ENCODE peak calls at places on chromosomes 5 and 9, in ten cellular contexts. K is lower lobe of right lung, B is stomach, V is right atrium auricular region, M is BJ, D is heart left ventricle, X is upper lobe of right lung, C is A549, F is IMR-90, J is fibroblast of the aortic adventitia. O is an unnamed sample.

GRCh38 chr5:128060644-128061388 is 22.8 kb upstream of the SLC12A2 start:
- DNase-seq in J (no peak), V (no peak), F (no peak), X (no peak), K (no peak), B (no peak), M (no peak), D (no peak), C (no peak), O (no peak)

GRCh38 chr5:58462154-58462553 is 2.3 kb upstream of the PLK2 start:
- DNase-seq in C (peak), X (no peak), D (no peak), J (peak), F (no peak), K (no peak), B (no peak), V (no peak), M (no peak), O (no peak)

GRCh38 chr9:124660341-124660801 is 110.7 kb downstream of the NR6A1 start:
- DNase-seq in K (no peak), B (no peak), V (no peak), C (peak), F (peak), X (no peak), M (no peak), D (no peak), J (peak), O (peak)

GRCh38 chr5:157059093-157059539 is at the start of gene HAVCR1:
- DNase-seq in X (no peak), J (no peak), C (peak), M (no peak), V (no peak), K (no peak), B (no peak), D (no peak), F (no peak), O (no peak)

GRCh38 chr5:139847790-139848507 is 52.3 kb downstream of the PSD2 start:
- DNase-seq in C (peak), J (no peak), M (no peak), K (peak), B (peak), D (peak), X (peak), V (peak), F (no peak), O (no peak)

GRCh38 chr5:167642779-167643517 is 648.5 kb upstream of the WWC1 start:
- DNase-seq in C (peak), X (no peak), B (no peak), F (peak), K (no peak), J (peak), M (peak), V (no peak), D (no peak), O (peak)

GRCh38 chr5:25181249-25181648 is 536.5 kb upstream of the CDH10 start:
- DNase-seq in B (no peak), C (no peak), X (no peak), J (no peak), M (no peak), D (no peak), K (no peak), V (no peak), F (no peak), O (no peak)

GRCh38 chr5:157286761-157287211 is 20.9 kb downstream of the CYFIP2 start:
- DNase-seq in X (no peak), B (no peak), M (no peak), D (peak), V (peak), F (no peak), K (no peak), C (no peak), J (no peak), O (no peak)

GRCh38 chr9:110126457-110126856 is 81.5 kb downstream of the C9orf152 start:
- DNase-seq in J (no peak), M (no peak), F (no peak), K (no peak), V (no peak), C (no peak), B (no peak), D (no peak), X (no peak), O (no peak)

GRCh38 chr5:108983456-108984092 is 235.9 kb downstream of the FER start:
- DNase-seq in J (no peak), X (no peak), F (peak), K (no peak), V (no peak), D (no peak), M (no peak), C (no peak), B (no peak), O (peak)

GRCh38 chr9:121261107-121261460 is 6.9 kb upstream of the GSN start:
- DNase-seq in M (no peak), C (no peak), J (peak), X (no peak), D (no peak), K (no peak), B (no peak), F (no peak), V (no peak), O (no peak)

GRCh38 chr9:128972956-128973355 is 25.5 kb downstream of the NUP188 start:
- DNase-seq in X (no peak), M (no peak), B (peak), D (no peak), K (no peak), J (peak), C (peak), F (peak), V (no peak), O (peak)

GRCh38 chr9:14203366-14204056 is 110.4 kb downstream of the NFIB start:
- DNase-seq in B (peak), V (no peak), K (no peak), D (peak), M (no peak), C (no peak), J (peak), X (peak), F (no peak), O (no peak)

GRCh38 chr9:106753155-106753671 is 109.8 kb upstream of the ZNF462 start:
- DNase-seq in F (peak), J (no peak), X (no peak), C (no peak), D (no peak), K (no peak), M (no peak), V (no peak), B (no peak), O (no peak)

GRCh38 chr5:175542232-175542965 is 64.0 kb downstream of the SFXN1 start:
- DNase-seq in D (no peak), J (no peak), K (no peak), B (peak), X (no peak), F (no peak), V (no peak), M (no peak), C (no peak), O (no peak)

GRCh38 chr9:94056442-94056974 is 27.8 kb upstream of the PTPDC1 start:
- DNase-seq in V (no peak), B (no peak), C (no peak), K (no peak), M (peak), X (no peak), D (no peak), F (peak), J (peak), O (peak)

GRCh38 chr5:1215320-1216096 is 9.7 kb upstream of the SLC6A18 start:
- DNase-seq in X (no peak), M (no peak), K (peak), F (no peak), B (no peak), D (no peak), C (no peak), V (no peak), J (no peak), O (no peak)

GRCh38 chr5:37786416-37786815 is 53.4 kb downstream of the GDNF start:
- DNase-seq in D (no peak), C (no peak), V (no peak), J (no peak), B (no peak), K (no peak), F (no peak), M (no peak), X (no peak), O (no peak)

GRCh38 chr5:76714771-76715483 is 999 bp upstream of the F2R start:
- DNase-seq in B (no peak), J (no peak), M (no peak), C (no peak), F (no peak), V (no peak), D (peak), X (no peak), K (no peak), O (no peak)

GRCh38 chr5:139416651-139417050 is 12.8 kb upstream of the SPATA24 start:
- DNase-seq in K (no peak), V (no peak), M (no peak), C (no peak), J (no peak), B (no peak), F (no peak), D (no peak), X (no peak), O (no peak)

GRCh38 chr5:83745821-83746220 is 25.2 kb upstream of the HAPLN1 start:
- DNase-seq in X (no peak), M (no peak), V (no peak), D (no peak), K (no peak), F (peak), J (no peak), B (no peak), C (no peak), O (no peak)

GRCh38 chr5:122346897-122347581 is 35.0 kb downstream of the SNCAIP start:
- DNase-seq in V (no peak), F (no peak), K (no peak), J (no peak), C (no peak), X (no peak), D (no peak), M (peak), B (no peak), O (no peak)

GRCh38 chr5:1321576-1321975 is 23.3 kb downstream of the CLPTM1L start:
- DNase-seq in M (no peak), F (no peak), K (peak), X (peak), C (no peak), B (no peak), J (no peak), V (no peak), D (no peak), O (no peak)

GRCh38 chr5:35830587-35830986 is 26.1 kb upstream of the IL7R start:
- DNase-seq in F (no peak), X (no peak), D (no peak), K (no peak), C (no peak), J (no peak), V (no peak), M (no peak), B (no peak), O (no peak)

GRCh38 chr5:68460147-68460760 is 244.7 kb downstream of the PIK3R1 start:
- DNase-seq in X (no peak), J (peak), V (no peak), D (no peak), F (peak), C (peak), M (no peak), K (no peak), B (no peak), O (peak)

GRCh38 chr5:124738751-124739559 is 7.5 kb downstream of the ZNF608 start:
- DNase-seq in X (no peak), D (no peak), M (no peak), K (no peak), J (no peak), B (no peak), C (no peak), F (no peak), V (no peak), O (no peak)

GRCh38 chr5:118518720-118519119 is 469.6 kb downstream of the DTWD2 start:
- DNase-seq in F (no peak), K (no peak), J (no peak), C (no peak), D (no peak), M (no peak), X (no peak), V (no peak), B (no peak), O (no peak)

GRCh38 chr9:89542461-89543021 is 44.6 kb upstream of the SEMA4D start:
- DNase-seq in C (no peak), K (no peak), D (no peak), M (no peak), J (no peak), X (no peak), B (no peak), V (no peak), F (no peak), O (no peak)

GRCh38 chr9:76764138-76764537 is at the start of gene PCA3:
- DNase-seq in B (no peak), F (no peak), J (no peak), V (no peak), X (no peak), K (no peak), M (no peak), D (no peak), C (no peak), O (no peak)

GRCh38 chr9:76759726-76760125 is 4.5 kb upstream of the PCA3 start:
- DNase-seq in K (no peak), J (no peak), M (no peak), D (no peak), F (no peak), B (no peak), V (no peak), X (no peak), C (no peak), O (no peak)

GRCh38 chr9:76758476-76758875 is 5.8 kb upstream of the PCA3 start:
- DNase-seq in D (no peak), F (no peak), C (no peak), M (no peak), V (no peak), X (no peak), B (no peak), K (no peak), J (peak), O (no peak)

GRCh38 chr9:76757274-76757673 is 7.0 kb upstream of the PCA3 start:
- DNase-seq in B (no peak), C (no peak), J (no peak), K (no peak), F (no peak), D (no peak), M (no peak), V (no peak), X (no peak), O (no peak)

GRCh38 chr9:76761448-76761847 is 2.8 kb upstream of the PCA3 start:
- DNase-seq in C (no peak), D (no peak), V (no peak), M (no peak), F (peak), K (no peak), J (peak), B (no peak), X (no peak), O (no peak)
- TF ChIP-seq CTCF in C (peak), D (peak), V (peak), M (peak), F (peak), K (no peak), J (peak), B (no peak), X (peak), O (peak)

DNA sequence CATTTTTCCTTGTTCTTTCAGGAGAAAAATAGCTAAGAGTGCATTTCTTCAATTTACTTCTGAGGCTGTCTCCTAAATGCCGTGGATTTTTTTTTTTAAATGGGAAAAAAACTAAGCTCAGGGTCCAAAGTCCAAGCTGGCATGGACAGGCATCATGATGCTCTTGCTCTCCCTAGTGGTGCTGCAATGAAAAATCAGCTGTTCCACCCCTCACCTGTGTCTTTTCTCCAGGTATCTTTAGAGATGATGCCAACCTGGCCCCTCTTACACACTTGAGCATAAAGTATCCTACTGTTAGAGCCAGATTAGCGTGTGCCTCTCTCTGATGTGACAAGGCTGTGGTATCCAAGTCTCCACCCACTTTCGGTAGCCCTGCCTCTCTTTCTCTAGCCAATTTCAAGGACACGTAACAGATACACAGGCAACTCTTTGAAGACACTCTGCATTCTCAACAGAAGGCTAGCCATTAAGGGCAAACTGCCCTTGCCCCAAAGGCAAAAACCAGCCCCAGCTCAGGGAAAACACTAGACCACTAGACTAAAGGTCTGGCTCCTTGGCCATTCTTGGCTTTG is 208.8 kb downstream of the SAXO1 start:
- DNase-seq in B (no peak), D (no peak), C (peak), X (no peak), K (no peak), M (no peak), V (no peak), F (no peak), J (peak), O (no peak)
- TF ChIP-seq CTCF in B (peak), D (peak), C (peak), X (peak), K (no peak), M (peak), V (peak), F (peak), J (peak), O (peak)

GRCh38 chr5:159965031-159965837 is 43.7 kb upstream of the TTC1 start:
- DNase-seq in K (peak), X (peak), D (peak), C (peak), F (peak), J (peak), M (no peak), B (peak), V (peak), O (peak)
- TF ChIP-seq CTCF in K (peak), X (peak), D (peak), C (peak), F (peak), J (peak), M (peak), B (no peak), V (peak), O (peak)

GRCh38 chr5:145701404-145701803 is 133.7 kb downstream of the PRELID2 start:
- DNase-seq in D (no peak), C (peak), M (no peak), X (no peak), J (no peak), F (no peak), K (no peak), V (no peak), B (no peak), O (no peak)

GRCh38 chr5:145699846-145700245 is 135.3 kb downstream of the PRELID2 start:
- DNase-seq in F (no peak), M (no peak), C (no peak), V (no peak), B (no peak), K (no peak), D (no peak), J (no peak), X (no peak), O (no peak)

GRCh38 chr5:145697251-145698016 is 137.7 kb downstream of the PRELID2 start:
- DNase-seq in K (no peak), C (peak), B (no peak), J (peak), V (no peak), M (no peak), D (no peak), X (no peak), F (peak), O (peak)
- TF ChIP-seq CTCF in K (peak), C (peak), B (no peak), J (peak), V (peak), M (peak), D (peak), X (peak), F (peak), O (peak)

DNA sequence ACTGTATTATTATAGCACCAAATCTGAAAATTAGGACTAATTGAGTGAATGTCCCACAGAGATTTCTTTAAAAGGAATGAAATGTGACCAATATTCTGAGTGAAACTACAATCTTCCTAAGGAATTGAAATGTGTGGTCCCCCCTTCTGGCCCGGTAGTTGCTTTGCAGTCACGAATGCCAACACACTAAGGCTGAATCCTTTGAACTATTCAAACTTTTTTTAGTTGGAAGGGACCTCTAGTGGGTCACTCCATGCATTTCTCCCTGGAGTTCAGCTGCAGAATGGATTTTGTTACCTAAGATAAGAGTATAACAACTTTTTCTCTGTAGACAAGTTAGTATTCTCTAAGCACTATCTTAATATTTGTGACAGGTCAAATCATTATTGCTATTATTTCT is 2.8 kb downstream of the CDH6 start:
- DNase-seq in K (no peak), V (no peak), B (no peak), J (peak), M (no peak), X (no peak), F (peak), D (no peak), C (peak), O (no peak)
- TF ChIP-seq CTCF in K (peak), V (peak), B (no peak), J (peak), M (no peak), X (no peak), F (peak), D (peak), C (no peak), O (no peak)

DNA sequence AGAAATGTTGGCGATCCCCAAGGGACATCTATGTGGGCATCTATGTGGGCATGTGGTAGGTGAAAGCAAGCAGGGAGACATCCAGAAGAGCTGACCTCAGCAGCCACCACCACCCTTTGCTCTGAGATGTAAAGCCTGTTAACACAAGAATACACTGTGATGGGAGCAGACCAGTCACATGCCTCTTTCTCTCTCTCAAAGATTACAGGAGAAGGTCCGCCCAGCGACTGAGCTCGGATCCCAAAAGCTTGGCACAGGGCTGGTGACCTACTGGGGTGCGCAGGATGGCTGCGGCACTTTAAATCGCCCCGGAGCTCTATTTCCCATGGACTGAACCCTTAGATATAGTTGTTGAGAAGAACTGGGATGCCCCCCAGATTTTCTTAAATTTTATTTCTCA is 37.8 kb upstream of the ICE1 start:
- DNase-seq in F (no peak), X (no peak), V (no peak), C (no peak), K (no peak), B (no peak), D (no peak), J (no peak), M (no peak), O (no peak)
- TF ChIP-seq CTCF in F (no peak), X (no peak), V (no peak), C (no peak), K (no peak), B (no peak), D (no peak), J (no peak), M (no peak), O (no peak)

GRCh38 chr5:53030828-53031425 is 41.8 kb downstream of the ITGA2 start:
- DNase-seq in K (no peak), B (no peak), D (no peak), J (no peak), C (no peak), M (no peak), V (no peak), F (peak), X (no peak), O (no peak)
- TF ChIP-seq CTCF in K (no peak), B (no peak), D (no peak), J (no peak), C (no peak), M (no peak), V (no peak), F (no peak), X (no peak), O (no peak)

GRCh38 chr5:73496984-73497457 is 1.2 kb upstream of the BTF3 start:
- DNase-seq in J (peak), B (no peak), F (peak), D (no peak), M (peak), K (no peak), C (peak), V (no peak), X (no peak), O (peak)
- TF ChIP-seq CTCF in J (peak), B (no peak), F (peak), D (peak), M (no peak), K (no peak), C (peak), V (peak), X (peak), O (peak)